ENCODE peak calls at places on chromosome 13, in seven cellular contexts. A is activated CD4-positive, alpha-beta T cell treated with anti-CD3 and anti-CD28 coated beads, Interleukin-2, amount 10 ng/mL, durations not matched to agents 7 days and 5 days; J is Kasumi-1; O is nephron progenitor cell; X is CD8-positive, alpha-beta T cell; W is HTR-8/SVneo; D is heart right ventricle. V is an unnamed sample.

GRCh38 chr13:78137404-78138142 is 218.9 kb upstream of the EDNRB start:
- DNase-seq in O (peak; percentile 41), W (peak; percentile 30), J (peak; percentile 70), A (no peak), D (no peak), X (no peak), V (peak; percentile 67)

GRCh38 chr13:30829788-30830637 is 76.1 kb upstream of the MEDAG start:
- DNase-seq in J (no peak), D (no peak), A (no peak), W (no peak), X (no peak), O (no peak), V (no peak)

GRCh38 chr13:44732503-44733098 is 156.5 kb upstream of the TSC22D1 start:
- DNase-seq in X (no peak), W (no peak), D (no peak), O (peak; percentile 20), A (no peak), J (no peak), V (no peak)

GRCh38 chr13:98672947-98673545 is 79.4 kb downstream of the SLC15A1 start:
- DNase-seq in W (peak; percentile 58), O (peak; percentile 57), J (peak; percentile 57), A (peak; percentile 59), X (peak; percentile 64), D (peak; percentile 45), V (peak; percentile 83)

GRCh38 chr13:114002771-114003321 is 29.0 kb upstream of the C13orf46 start:
- DNase-seq in O (no peak), A (no peak), W (no peak), J (no peak), X (no peak), D (no peak), V (no peak)

GRCh38 chr13:18996221-18996620 is 185.4 kb downstream of the TUBA3C start:
- DNase-seq in W (no peak), O (no peak), D (no peak), X (no peak), J (no peak), A (no peak), V (no peak)

GRCh38 chr13:78603240-78603947 is at the start of gene POU4F1:
- DNase-seq in O (peak; percentile 83), A (peak; percentile 76), W (peak; percentile 44), X (no peak), D (peak; percentile 33), J (peak; percentile 64), V (peak; percentile 72)

GRCh38 chr13:94176576-94176975 is 302.9 kb downstream of the DCT start:
- DNase-seq in J (no peak), W (no peak), D (no peak), A (no peak), X (no peak), O (no peak), V (no peak)

GRCh38 chr13:104592127-104592526 is 1525.9 kb upstream of the SLC10A2 start:
- DNase-seq in D (no peak), J (no peak), X (no peak), W (peak; percentile 6), A (no peak), O (no peak), V (no peak)

GRCh38 chr13:107438251-107438650 is 777.1 kb downstream of the LIG4 start:
- DNase-seq in O (no peak), W (no peak), J (no peak), X (no peak), D (no peak), A (no peak), V (no peak)

GRCh38 chr13:21060063-21060826 is 1.1 kb downstream of the LATS2 start:
- DNase-seq in W (no peak), A (no peak), O (peak; percentile 63), D (peak; percentile 59), X (no peak), J (no peak), V (no peak)

GRCh38 chr13:34577051-34577450 is 365.0 kb upstream of the NBEA start:
- DNase-seq in X (no peak), A (no peak), O (no peak), W (no peak), D (no peak), J (no peak), V (no peak)

GRCh38 chr13:111584101-111584500 is 263.7 kb downstream of the TEX29 start:
- DNase-seq in D (no peak), A (no peak), X (no peak), J (no peak), W (no peak), O (no peak), V (no peak)